ENCODE peak calls at places on chromosomes 2 and 18, in four cellular contexts. B is breast epithelium, O is neural crest cell, Y is right lobe of liver. U is an unnamed sample.

GRCh38 chr2:132374551-132374950 is 42.1 kb upstream of the GPR39 start:
- DNase-seq in B (no peak), O (no peak), Y (no peak), U (no peak)

GRCh38 chr18:23259701-23260661 is 124.7 kb downstream of the CABLES1 start:
- DNase-seq in B (peak; percentile 78), O (peak; percentile 68), Y (peak; percentile 78), U (peak; percentile 63)

GRCh38 chr18:34039194-34039593 is 185.5 kb downstream of the NOL4 start:
- DNase-seq in B (no peak), O (no peak), Y (no peak), U (no peak)

GRCh38 chr2:95303191-95303914 is 6.2 kb downstream of the KCNIP3 start:
- DNase-seq in B (no peak), O (no peak), Y (no peak), U (no peak)

GRCh38 chr2:42117923-42118758 is 51.0 kb upstream of the EML4 start:
- DNase-seq in B (no peak), O (no peak), Y (no peak), U (peak; percentile 85)

GRCh38 chr2:172373761-172374160 is 53.6 kb upstream of the ITGA6 start:
- DNase-seq in B (no peak), O (no peak), Y (no peak), U (no peak)

GRCh38 chr2:214843823-214844222 is 34.3 kb upstream of the BARD1 start:
- DNase-seq in B (no peak), O (no peak), Y (no peak), U (no peak)

GRCh38 chr18:68397241-68398035 is 317.5 kb downstream of the TMX3 start:
- DNase-seq in B (no peak), O (no peak), Y (no peak), U (no peak)

GRCh38 chr18:79876497-79876896 is 75.0 kb downstream of the SLC66A2 start:
- DNase-seq in B (peak; percentile 44), O (no peak), Y (no peak), U (no peak)

GRCh38 chr2:128027801-128028667 is at the start of gene SAP130:
- DNase-seq in B (peak; percentile 98), O (peak; percentile 96), Y (peak; percentile 99), U (peak; percentile 95)

GRCh38 chr2:240988571-240989271 is 9.7 kb upstream of the SNED1 start:
- DNase-seq in B (no peak), O (no peak), Y (peak; percentile 41), U (peak; percentile 38)

GRCh38 chr2:239311132-239312040 is 89.4 kb downstream of the HDAC4 start:
- DNase-seq in B (no peak), O (no peak), Y (peak; percentile 42), U (peak; percentile 75)

GRCh38 chr2:241314181-241314932 is 1.1 kb downstream of the HDLBP start:
- DNase-seq in B (no peak), O (no peak), Y (no peak), U (peak; percentile 61)

GRCh38 chr2:5070257-5070656 is 621.9 kb upstream of the SOX11 start:
- DNase-seq in B (no peak), O (no peak), Y (no peak), U (no peak)

GRCh38 chr18:77711096-77711495 is 461.4 kb downstream of the GALR1 start:
- DNase-seq in B (no peak), O (no peak), Y (no peak), U (no peak)

GRCh38 chr2:165777522-165778186 is 16.4 kb downstream of the GALNT3 start:
- DNase-seq in B (no peak), O (no peak), Y (no peak), U (no peak)

GRCh38 chr2:11746376-11746806 is at the start of gene LPIN1:
- DNase-seq in B (peak; percentile 88), O (peak; percentile 77), Y (peak; percentile 91), U (peak; percentile 84)

DNA sequence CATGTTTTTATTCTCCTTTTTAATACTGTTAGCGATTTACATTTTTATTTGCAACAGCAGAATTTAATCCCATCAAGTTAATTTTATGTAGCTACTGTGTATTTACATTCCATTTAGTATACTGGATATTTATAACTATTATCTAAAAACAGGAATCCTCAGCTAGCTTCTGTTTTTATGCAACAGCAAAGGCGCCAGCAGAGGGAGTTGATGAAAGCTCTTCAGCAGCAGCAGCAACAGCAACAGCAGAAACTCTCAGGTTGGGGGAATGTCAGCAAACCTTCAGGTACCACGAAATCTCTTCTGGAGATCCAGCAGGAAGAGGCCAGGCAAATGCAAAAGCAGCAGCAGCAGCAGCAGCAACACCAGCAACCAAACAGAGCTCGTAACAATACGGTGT is 26.2 kb upstream of the SNORC start:
- DNase-seq in B (no peak), O (no peak), Y (no peak), U (no peak)
- TF ChIP-seq CTCF in B (no peak), O (peak; percentile 37), Y (peak; percentile 12), U (no peak)

GRCh38 chr18:11043694-11044093 is 105.7 kb downstream of the PIEZO2 start:
- DNase-seq in B (no peak), O (no peak), Y (peak; percentile 63), U (no peak)

GRCh38 chr18:11042247-11042646 is 107.1 kb downstream of the PIEZO2 start:
- DNase-seq in B (no peak), O (no peak), Y (no peak), U (no peak)

GRCh38 chr18:11037841-11038240 is 111.5 kb downstream of the PIEZO2 start:
- DNase-seq in B (no peak), O (no peak), Y (no peak), U (no peak)

GRCh38 chr18:11040359-11040758 is 109.0 kb downstream of the PIEZO2 start:
- DNase-seq in B (no peak), O (no peak), Y (no peak), U (no peak)

GRCh38 chr18:11040823-11041712 is 108.3 kb downstream of the PIEZO2 start:
- DNase-seq in B (no peak), O (peak; percentile 62), Y (peak; percentile 73), U (no peak)
- TF ChIP-seq CTCF in B (peak; percentile 39), O (peak; percentile 84), Y (peak; percentile 72), U (peak; percentile 72)

GRCh38 chr2:199463000-199463692 is 5.4 kb upstream of the SATB2 start:
- DNase-seq in B (no peak), O (peak; percentile 86), Y (peak; percentile 82), U (peak; percentile 56)

GRCh38 chr2:199464614-199465352 is 7.0 kb upstream of the SATB2 start:
- DNase-seq in B (no peak), O (no peak), Y (no peak), U (no peak)

GRCh38 chr2:199462167-199462976 is 4.6 kb upstream of the SATB2 start:
- DNase-seq in B (no peak), O (peak; percentile 23), Y (no peak), U (no peak)

GRCh38 chr2:199465390-199465789 is 7.7 kb upstream of the SATB2 start:
- DNase-seq in B (no peak), O (no peak), Y (no peak), U (no peak)

DNA sequence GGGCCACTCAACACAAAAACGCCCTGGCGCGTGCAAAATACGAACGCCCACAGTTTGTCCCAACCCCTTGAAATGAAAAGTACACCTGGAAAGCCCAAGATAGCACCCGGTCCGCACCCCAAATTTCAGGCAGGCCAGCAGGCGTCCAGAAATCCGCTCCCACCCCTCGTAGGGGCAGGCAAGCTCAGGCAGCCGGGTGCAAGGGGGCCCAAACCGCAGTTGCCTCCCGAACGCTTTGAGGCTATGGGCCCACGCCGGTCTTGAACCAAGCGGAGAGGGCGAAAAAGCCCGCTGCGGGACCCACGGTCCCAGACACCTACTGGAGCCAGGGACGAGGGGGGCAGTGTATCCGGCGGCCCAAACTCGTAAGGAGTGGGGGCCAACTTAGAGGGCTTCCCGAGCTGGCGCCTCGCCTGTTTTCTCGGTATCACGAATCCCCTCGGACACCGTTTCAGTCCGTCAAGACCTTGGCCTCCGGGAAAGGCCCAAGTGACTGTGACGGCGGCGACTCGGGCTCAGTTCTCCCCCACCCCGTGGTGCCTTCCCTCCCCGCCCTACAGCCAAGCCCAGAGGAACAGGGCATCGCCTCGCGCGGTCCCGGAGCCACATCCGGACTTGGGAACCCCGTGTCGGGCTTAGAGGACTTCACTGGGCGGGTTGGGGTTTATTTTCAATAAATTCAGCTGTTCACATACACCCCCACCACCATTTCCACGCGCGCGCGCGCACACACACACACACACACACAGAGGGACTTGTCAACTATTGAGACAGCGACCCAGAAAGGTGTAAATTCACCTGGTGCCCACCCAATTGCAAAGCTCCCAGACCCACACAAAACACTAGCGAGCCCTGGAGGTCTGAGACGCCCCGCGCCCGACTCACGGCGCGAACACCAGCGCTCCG is 6.2 kb upstream of the SATB2 start:
- DNase-seq in B (no peak), O (no peak), Y (no peak), U (no peak)
- TF ChIP-seq CTCF in B (no peak), O (peak; percentile 19), Y (no peak), U (peak; percentile 73)

DNA sequence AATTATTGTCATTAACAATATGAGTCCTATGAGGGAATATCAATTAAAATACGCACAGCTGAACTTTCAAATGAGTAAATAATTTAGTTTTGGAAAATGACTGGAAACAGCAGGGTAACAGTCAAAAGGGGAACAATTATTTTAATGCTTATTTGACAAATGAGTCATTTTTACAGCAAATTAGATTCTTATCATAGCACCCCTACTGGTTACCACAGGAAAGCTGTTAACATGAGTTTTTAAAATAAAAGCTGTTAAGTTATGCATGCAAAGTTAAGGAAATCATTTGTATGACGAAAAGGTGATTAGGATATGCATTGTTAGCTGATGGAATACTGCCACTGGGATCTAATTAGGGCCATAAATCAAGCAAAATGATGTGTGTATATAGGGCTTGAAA is 435.1 kb upstream of the MEIS1 start:
- DNase-seq in B (no peak), O (no peak), Y (no peak), U (no peak)
- TF ChIP-seq CTCF in B (no peak), O (peak; percentile 27), Y (no peak), U (no peak)

DNA sequence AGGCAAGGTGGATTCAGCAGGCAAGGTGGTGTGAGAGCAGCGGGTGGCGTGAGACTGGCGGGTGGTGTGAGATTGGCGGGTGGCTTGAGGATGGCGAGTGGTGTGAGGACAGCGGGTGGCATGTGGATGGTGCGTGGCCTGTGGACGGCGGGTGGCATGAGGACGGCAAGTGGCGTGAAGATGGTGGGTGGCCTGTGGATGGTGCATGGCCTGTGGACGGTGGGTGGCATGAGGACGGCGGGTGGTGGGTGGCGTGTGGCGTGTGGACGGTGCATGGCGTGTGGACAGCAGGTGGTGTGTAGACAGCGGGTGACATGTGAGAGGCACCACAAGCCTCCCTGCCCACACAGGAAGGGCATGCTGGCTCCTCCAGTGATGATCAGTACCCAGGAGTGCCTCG is 186.9 kb upstream of the SALL3 start:
- DNase-seq in B (no peak), O (no peak), Y (no peak), U (peak; percentile 19)
- TF ChIP-seq CTCF in B (no peak), O (no peak), Y (no peak), U (no peak)

GRCh38 chr2:108988076-108988795 is 784 bp downstream of the EDAR start:
- DNase-seq in B (no peak), O (no peak), Y (peak; percentile 85), U (no peak)

GRCh38 chr2:108993095-108993937 is 4.3 kb upstream of the EDAR start:
- DNase-seq in B (no peak), O (no peak), Y (peak; percentile 73), U (no peak)

GRCh38 chr2:108994250-108994649 is 5.2 kb upstream of the EDAR start:
- DNase-seq in B (no peak), O (no peak), Y (no peak), U (no peak)

GRCh38 chr2:108987111-108987510 is 1.9 kb downstream of the EDAR start:
- DNase-seq in B (no peak), O (no peak), Y (no peak), U (no peak)

GRCh38 chr2:108988796-108989713 is at the start of gene EDAR:
- DNase-seq in B (peak; percentile 47), O (peak; percentile 31), Y (peak; percentile 79), U (no peak)
- TF ChIP-seq CTCF in B (no peak), O (peak; percentile 71), Y (peak; percentile 67), U (no peak)